ENCODE peak calls at places on chromosomes 11 and 22, in four cellular contexts. N is adrenal gland, T is breast epithelium, F is transverse colon. G is an unnamed sample.
A peak's percentile ranks its signal among the peaks of the same experiment; 100 is the strongest.

GRCh38 chr11:104653011-104653806 is 245.1 kb downstream of the CASP12 start:
- DNase-seq in N (peak; percentile 70), T (no peak), F (no peak), G (no peak)

GRCh38 chr11:8796926-8797325 is 114.1 kb upstream of the AKIP1 start:
- DNase-seq in N (no peak), T (no peak), F (no peak), G (no peak)

GRCh38 chr11:19939415-19939929 is 220.8 kb downstream of the DBX1 start:
- DNase-seq in N (no peak), T (no peak), F (no peak), G (no peak)

GRCh38 chr11:13667245-13667644 is 1.2 kb upstream of the FAR1 start:
- DNase-seq in N (no peak), T (no peak), F (no peak), G (no peak)

GRCh38 chr22:27561301-27561820 is 240.2 kb downstream of the MN1 start:
- DNase-seq in N (no peak), T (no peak), F (no peak), G (no peak)

GRCh38 chr11:64028398-64029115 is 7.2 kb upstream of the FLRT1 start:
- DNase-seq in N (no peak), T (no peak), F (no peak), G (peak; percentile 70)

GRCh38 chr11:64230985-64231365 is 627 bp downstream of the DNAJC4 start:
- DNase-seq in N (no peak), T (no peak), F (no peak), G (no peak)

GRCh38 chr11:102410382-102410784 is 42.2 kb downstream of the TMEM123 start:
- DNase-seq in N (no peak), T (no peak), F (no peak), G (no peak)

GRCh38 chr22:20523118-20523983 is 15.9 kb downstream of the MED15 start:
- DNase-seq in N (peak; percentile 36), T (no peak), F (no peak), G (peak; percentile 61)

GRCh38 chr11:121452609-121453150 is at the start of gene SORL1-AS1:
- DNase-seq in N (no peak), T (no peak), F (peak; percentile 45), G (peak; percentile 51)

GRCh38 chr11:34565417-34566208 is 52.0 kb upstream of the ELF5 start:
- DNase-seq in N (no peak), T (no peak), F (no peak), G (no peak)

GRCh38 chr11:79616392-79616831 is 175.6 kb upstream of the TENM4 start:
- DNase-seq in N (no peak), T (no peak), F (no peak), G (no peak)

GRCh38 chr11:80899381-80899780 is 1458.6 kb upstream of the TENM4 start:
- DNase-seq in N (no peak), T (no peak), F (no peak), G (no peak)

GRCh38 chr22:19810381-19811141 is 44.1 kb downstream of the GNB1L start:
- DNase-seq in N (no peak), T (no peak), F (no peak), G (peak; percentile 2)

GRCh38 chr11:123429336-123429735 is 733 bp upstream of the GRAMD1B start:
- DNase-seq in N (peak; percentile 70), T (no peak), F (no peak), G (no peak)

GRCh38 chr11:116857936-116858335 is 20.5 kb upstream of the APOA1 start:
- DNase-seq in N (no peak), T (no peak), F (no peak), G (no peak)

GRCh38 chr11:72739240-72740059 is 12.8 kb downstream of the ARAP1 start:
- DNase-seq in N (peak; percentile 52), T (no peak), F (no peak), G (no peak)
- H3K4me3 ChIP-seq in N (no peak overlapping the region), T (no peak overlapping the region), F (no peak overlapping the region), G (no peak overlapping the region)

DNA sequence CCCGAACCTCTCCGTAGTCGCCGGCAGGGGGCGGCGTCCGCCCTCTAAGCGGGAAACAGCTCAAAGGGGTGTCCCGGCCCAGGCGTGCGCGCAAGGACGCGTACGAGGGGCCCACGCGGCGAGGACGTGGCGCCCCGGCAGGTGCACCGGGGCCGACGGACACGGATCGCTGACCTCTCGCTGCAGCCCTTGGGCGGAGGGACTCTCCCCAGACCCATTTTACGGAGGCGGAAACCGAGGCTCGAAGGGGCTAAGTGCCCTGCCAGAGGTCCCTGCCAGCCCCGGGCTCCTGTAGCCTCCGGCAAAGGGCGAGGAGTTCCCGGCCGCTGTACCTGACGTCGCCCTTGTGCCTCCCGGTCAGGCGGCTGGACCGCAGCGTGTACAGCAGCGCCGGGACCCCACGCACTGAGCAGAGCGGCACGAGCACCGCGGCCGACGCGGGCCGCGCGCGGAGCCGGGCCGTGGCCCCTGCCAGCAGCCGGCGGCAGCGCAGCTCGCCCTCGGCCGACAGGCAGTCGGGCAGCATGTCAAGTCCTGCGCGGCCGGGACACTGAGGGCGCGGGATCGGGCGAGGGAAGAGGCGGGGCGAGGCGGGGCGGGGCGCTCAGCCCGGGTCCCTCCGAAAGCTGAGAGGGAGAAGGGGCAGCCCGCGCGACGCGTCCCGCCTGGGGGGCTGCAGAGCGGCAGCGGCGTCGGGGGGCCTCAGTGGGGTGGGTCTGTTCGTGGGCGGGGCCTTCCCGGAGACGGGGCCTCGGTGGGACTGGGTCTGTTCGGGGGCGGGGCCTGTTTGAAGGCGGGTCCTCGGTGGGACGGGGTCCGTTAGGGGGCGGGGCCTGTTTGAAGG is at the start of gene NUDT8:
- DNase-seq in N (peak; percentile 92), T (peak; percentile 68), F (peak; percentile 90), G (peak; percentile 75)
- TF ChIP-seq POLR2A in N (peak; percentile 34), T (no peak), F (no peak), G (peak; percentile 87)

DNA sequence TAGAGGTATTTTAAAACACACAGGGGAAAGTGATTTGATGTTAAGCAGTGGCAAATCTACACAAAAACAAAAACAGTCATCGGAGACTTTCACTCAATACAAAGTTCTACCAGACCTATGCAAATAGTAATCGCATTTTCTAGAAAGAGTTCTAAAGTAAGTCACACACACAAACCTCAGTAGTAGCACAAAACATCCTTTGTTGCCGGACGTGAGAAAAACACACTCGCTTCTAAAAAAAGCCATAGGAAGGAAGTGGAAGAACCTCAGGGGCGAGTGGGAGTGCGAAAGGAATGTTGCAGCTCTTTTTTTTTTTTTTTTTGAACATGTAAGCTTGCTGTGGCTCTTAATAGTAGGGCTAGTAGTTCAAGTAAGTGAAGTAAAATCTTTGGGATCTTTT is 88.9 kb downstream of the MAML2 start:
- DNase-seq in N (peak; percentile 24), T (peak; percentile 69), F (peak; percentile 35), G (no peak)
- H3K4me3 ChIP-seq in N (no peak overlapping the region), T (no peak overlapping the region), F (no peak overlapping the region), G (no peak overlapping the region)

DNA sequence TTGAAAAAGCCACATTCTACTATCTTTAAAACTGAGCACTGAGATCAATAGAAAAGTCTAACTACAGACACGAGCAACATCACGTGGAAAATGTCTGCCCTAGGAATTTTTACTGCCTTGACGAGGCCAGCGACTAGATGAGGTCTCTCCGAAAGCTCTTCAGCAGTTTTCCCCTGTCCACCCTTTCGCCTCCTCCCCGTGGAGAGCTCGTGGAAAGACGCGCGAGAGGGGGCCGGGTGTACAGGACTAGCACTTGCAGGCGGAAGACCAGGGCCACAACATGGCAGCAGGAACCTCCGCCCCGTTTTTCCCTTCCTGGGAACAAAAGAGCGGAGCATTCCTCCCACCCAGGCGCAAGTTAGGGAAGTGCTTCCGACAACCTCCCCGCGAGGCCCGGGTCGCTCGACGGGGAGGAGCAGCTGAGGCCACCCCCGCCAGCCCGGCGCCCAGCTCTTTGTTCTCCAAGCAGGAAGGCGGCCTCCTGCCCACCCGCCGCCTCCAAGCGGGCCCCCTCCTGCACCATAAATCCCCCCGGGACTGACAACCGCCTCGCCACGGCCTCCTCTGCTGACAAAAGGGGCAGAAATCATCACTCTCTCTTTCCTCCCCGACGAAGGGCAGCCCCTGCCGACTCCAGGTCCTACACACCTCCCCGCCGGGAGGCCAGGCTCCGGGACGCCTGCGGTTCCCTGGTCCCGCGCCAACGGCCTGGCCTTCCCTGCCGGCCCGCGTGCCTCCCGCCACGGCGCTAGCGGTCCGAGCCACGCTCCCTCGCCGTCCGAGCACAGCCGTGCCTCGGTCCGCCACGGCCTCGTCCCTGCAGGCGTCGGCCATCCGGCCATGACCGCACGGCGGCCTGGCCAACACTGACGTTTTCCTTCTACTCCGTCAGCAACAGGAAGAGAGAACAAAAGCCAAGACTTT is 835 bp downstream of the EIF4G2 start:
- DNase-seq in N (peak; percentile 69), T (peak; percentile 53), F (peak; percentile 61), G (peak; percentile 52)
- TF ChIP-seq POLR2A in N (no peak), T (no peak), F (peak; percentile 27), G (no peak)

GRCh38 chr11:33157103-33158027 is 3.9 kb downstream of the CSTF3 start:
- DNase-seq in N (no peak), T (no peak), F (no peak), G (no peak)
- H3K4me3 ChIP-seq in N (no peak overlapping the region), T (no peak overlapping the region), F (no peak overlapping the region), G (no peak overlapping the region)

DNA sequence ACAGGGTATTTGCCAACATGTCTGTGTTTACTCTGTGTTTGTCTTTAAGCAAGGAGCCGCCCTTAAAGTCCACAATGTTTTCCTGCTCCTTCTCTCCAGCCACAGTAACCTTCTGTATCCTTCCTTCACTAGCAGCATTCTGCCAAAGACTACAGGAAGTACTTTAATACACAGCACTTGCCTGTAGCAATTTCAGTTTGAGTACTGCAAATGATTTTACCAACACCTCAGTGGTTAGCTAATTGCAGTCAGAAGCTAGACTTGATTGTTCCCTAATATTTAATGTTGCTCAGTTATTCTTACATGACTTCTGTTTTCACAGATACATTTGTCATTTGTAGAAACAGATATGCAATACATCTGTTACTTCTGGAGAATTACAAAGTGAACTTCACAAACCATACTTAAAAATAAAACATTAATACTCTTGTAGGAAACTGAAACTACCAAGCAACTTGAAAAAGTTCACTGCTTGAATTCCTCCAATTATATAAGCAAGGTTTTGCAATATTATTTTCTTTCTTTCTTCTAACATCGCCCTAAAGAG is 69.1 kb downstream of the FCHSD2 start:
- DNase-seq in N (no peak), T (no peak), F (no peak), G (no peak)
- TF ChIP-seq POLR2A in N (no peak), T (no peak), F (no peak), G (no peak)

GRCh38 chr22:42439821-42440674 is 7.8 kb upstream of the NFAM1 start:
- DNase-seq in N (peak; percentile 49), T (no peak), F (no peak), G (no peak)
- H3K4me3 ChIP-seq in N (no peak overlapping the region), T (no peak overlapping the region), F (no peak overlapping the region), G (no peak overlapping the region)

GRCh38 chr22:38843716-38844660 is at the start of gene NPTXR:
- DNase-seq in N (peak; percentile 75), T (no peak), F (peak; percentile 36), G (peak; percentile 68)
- TF ChIP-seq POLR2A in N (peak; percentile 77), T (no peak), F (no peak), G (no peak)